ENCODE peak calls at places on chromosomes 7 and 10, in eight cellular contexts. Z is hepatocyte; M is non-pigmented ciliary epithelial cell; W is stimulated activated CD8-positive, alpha-beta memory T cell treated with anti-CD3 and anti-CD28 coated beads, Interleukin-4, amount 100 ng/mL, for 24 hours; P is MCF 10A; U is ascending aorta; B is HT1080; K is naive thymus-derived CD4-positive, alpha-beta T cell. N is an unnamed sample.

GRCh38 chr7:138515001-138515528 is 55.0 kb downstream of the TRIM24 start:
- DNase-seq in P (no peak), U (no peak), W (no peak), Z (no peak), B (no peak), K (no peak), M (no peak), N (no peak)

GRCh38 chr7:41130021-41130420 is 572.9 kb downstream of the INHBA start:
- DNase-seq in K (no peak), M (no peak), Z (no peak), U (no peak), B (no peak), P (no peak), W (no peak), N (no peak)

GRCh38 chr7:91940171-91940570 is 491 bp upstream of the AKAP9 start:
- DNase-seq in B (peak; percentile 26), P (peak; percentile 38), M (no peak), Z (peak; percentile 43), W (no peak), U (no peak), K (peak; percentile 45), N (peak; percentile 70)

GRCh38 chr7:139915864-139916716 is 87.0 kb downstream of the TBXAS1 start:
- DNase-seq in B (peak; percentile 99), Z (peak; percentile 47), W (peak; percentile 36), M (peak; percentile 95), K (no peak), P (peak; percentile 98), U (peak; percentile 79), N (peak; percentile 98)

GRCh38 chr7:146736446-146737190 is 620.0 kb downstream of the CNTNAP2 start:
- DNase-seq in U (no peak), P (peak; percentile 22), W (no peak), K (no peak), B (peak; percentile 14), Z (peak; percentile 6), M (peak; percentile 11), N (peak; percentile 38)

GRCh38 chr10:119342017-119342734 is 134.8 kb downstream of the GRK5 start:
- DNase-seq in P (no peak), U (peak; percentile 66), K (no peak), W (no peak), B (no peak), Z (no peak), M (no peak), N (no peak)

GRCh38 chr7:126659124-126659523 is 593.6 kb downstream of the GRM8 start:
- DNase-seq in B (no peak), K (no peak), Z (no peak), M (no peak), U (no peak), P (no peak), W (no peak), N (no peak)

GRCh38 chr7:140696679-140697446 is at the start of gene NDUFB2:
- DNase-seq in U (peak; percentile 77), M (peak; percentile 45), B (peak; percentile 88), W (peak; percentile 56), K (peak; percentile 91), Z (peak; percentile 89), P (peak; percentile 83), N (peak; percentile 85)

GRCh38 chr10:58436071-58436470 is 50.9 kb downstream of the TFAM start:
- DNase-seq in Z (no peak), U (no peak), B (peak; percentile 81), P (peak; percentile 98), W (no peak), K (peak; percentile 11), M (no peak), N (no peak)

GRCh38 chr7:24728121-24728500 is 29.2 kb downstream of the GSDME start:
- DNase-seq in K (no peak), U (no peak), P (no peak), B (no peak), W (no peak), Z (no peak), M (no peak), N (no peak)

GRCh38 chr7:46386428-46387399 is 465.6 kb upstream of the IGFBP3 start:
- DNase-seq in B (peak; percentile 17), K (no peak), Z (no peak), P (no peak), M (no peak), U (no peak), W (no peak), N (no peak)

GRCh38 chr7:133186060-133186459 is 66.8 kb upstream of the EXOC4 start:
- DNase-seq in B (no peak), M (no peak), K (no peak), U (no peak), Z (no peak), P (no peak), W (no peak), N (no peak)

GRCh38 chr7:133235212-133235883 is 17.5 kb upstream of the EXOC4 start:
- DNase-seq in W (no peak), K (no peak), B (peak; percentile 69), M (peak; percentile 18), Z (no peak), U (no peak), P (no peak), N (no peak)

GRCh38 chr10:91043173-91043910 is 122.5 kb upstream of the ANKRD1 start:
- DNase-seq in K (no peak), P (peak; percentile 57), M (no peak), U (no peak), B (peak; percentile 28), Z (peak; percentile 38), W (no peak), N (peak; percentile 64)

GRCh38 chr7:12212051-12212485 is 974 bp downstream of the TMEM106B start:
- DNase-seq in B (no peak), U (no peak), K (no peak), W (no peak), Z (peak; percentile 33), P (peak; percentile 41), M (no peak), N (peak; percentile 23)

GRCh38 chr10:98404571-98405396 is 10.2 kb downstream of the PYROXD2 start:
- DNase-seq in B (peak; percentile 47), P (no peak), W (no peak), K (no peak), U (no peak), Z (no peak), M (peak; percentile 15), N (no peak)

GRCh38 chr10:6491841-6492609 is 88.1 kb downstream of the PRKCQ start:
- DNase-seq in K (no peak), Z (no peak), M (no peak), P (peak; percentile 61), B (no peak), U (no peak), W (no peak), N (no peak)

GRCh38 chr7:18623389-18623788 is 127.8 kb downstream of the HDAC9 start:
- DNase-seq in Z (no peak), P (no peak), M (no peak), W (no peak), U (no peak), B (no peak), K (no peak), N (no peak)

GRCh38 chr7:36303202-36304098 is 86.2 kb upstream of the ANLN start:
- DNase-seq in W (no peak), M (peak; percentile 42), U (peak; percentile 97), P (peak; percentile 99), Z (peak; percentile 85), K (no peak), B (peak; percentile 89), N (peak; percentile 8)

GRCh38 chr10:35451103-35452016 is 115.1 kb downstream of the CCNY start:
- DNase-seq in P (no peak), M (no peak), Z (no peak), B (no peak), U (no peak), W (no peak), K (no peak), N (no peak)

N was measured in RKO.